ENCODE peak calls at places on chromosomes 5 and 9, in five cellular contexts. D is ecto neural progenitor cell, C is cardiac fibroblast, H is amygdala, L is T-helper 1 cell. W is an unnamed sample.

GRCh38 chr5:81171769-81172168 is 61.4 kb upstream of the CKMT2 start:
- DNase-seq in D (no peak), C (no peak), H (no peak), L (no peak), W (no peak)

GRCh38 chr9:112283854-112284253 is 49.6 kb downstream of the PTBP3 start:
- DNase-seq in D (no peak), C (no peak), H (no peak), L (no peak), W (no peak)

GRCh38 chr5:111364992-111365391 is 140.8 kb downstream of the CAMK4 start:
- DNase-seq in D (no peak), C (peak; percentile 28), H (no peak), L (no peak), W (peak; percentile 28)

GRCh38 chr9:97571664-97572063 is 61.5 kb downstream of the TSTD2 start:
- DNase-seq in D (no peak), C (no peak), H (no peak), L (no peak), W (no peak)

GRCh38 chr5:148909001-148909400 is 82.6 kb downstream of the ADRB2 start:
- DNase-seq in D (no peak), C (peak; percentile 60), H (no peak), L (no peak), W (peak; percentile 50)

GRCh38 chr5:147685991-147686390 is 96.5 kb downstream of the JAKMIP2 start:
- DNase-seq in D (no peak), C (peak; percentile 3), H (peak; percentile 13), L (no peak), W (no peak)

GRCh38 chr9:78030553-78031270 is 899 bp downstream of the GNAQ start:
- DNase-seq in D (peak; percentile 82), C (peak; percentile 49), H (no peak), L (peak; percentile 13), W (peak; percentile 49)

GRCh38 chr9:706073-706472 is 135.4 kb upstream of the DMRT1 start:
- DNase-seq in D (no peak), C (peak; percentile 22), H (no peak), L (no peak), W (no peak)

GRCh38 chr9:110125207-110125751 is 82.7 kb downstream of the C9orf152 start:
- DNase-seq in D (peak; percentile 90), C (peak; percentile 96), H (no peak), L (no peak), W (peak; percentile 95)

GRCh38 chr5:41156739-41157138 is 56.6 kb downstream of the C6 start:
- DNase-seq in D (no peak), C (peak; percentile 94), H (no peak), L (no peak), W (peak; percentile 70)

GRCh38 chr5:56358046-56358445 is 124.9 kb upstream of the ANKRD55 start:
- DNase-seq in D (no peak), C (no peak), H (no peak), L (no peak), W (no peak)

GRCh38 chr5:72030237-72030636 is 77.0 kb upstream of the MAP1B start:
- DNase-seq in D (no peak), C (no peak), H (no peak), L (no peak), W (no peak)

GRCh38 chr9:16213781-16214515 is 656.5 kb downstream of the BNC2 start:
- DNase-seq in D (no peak), C (peak; percentile 97), H (no peak), L (no peak), W (peak; percentile 98)